ENCODE peak calls at places on chromosomes 2 and 18, in ten cellular contexts. P, K, E, C, J, I, L, Z, D and Q are unnamed samples.

GRCh38 chr2:53353372-53354111 is 414.1 kb upstream of the CHAC2 start:
- DNase-seq in J (peak), L (peak), C (peak), I (peak), E (no peak), D (no peak), Z (no peak), K (no peak), P (no peak), Q (peak)

GRCh38 chr2:216700088-216700567 is 4.8 kb upstream of the IGFBP5 start:
- DNase-seq in C (no peak), I (no peak), K (no peak), P (no peak), E (no peak), Z (no peak), L (no peak), D (no peak), J (no peak), Q (no peak)

GRCh38 chr2:47190188-47190818 is 35.2 kb upstream of the STPG4 start:
- DNase-seq in Z (no peak), I (peak), C (peak), L (peak), D (no peak), P (no peak), E (no peak), J (no peak), K (no peak), Q (peak)

GRCh38 chr2:102116675-102117471 is 25.7 kb upstream of the IL1R1 start:
- DNase-seq in I (peak), P (no peak), J (no peak), L (no peak), C (peak), E (no peak), K (no peak), Z (no peak), D (no peak), Q (no peak)

GRCh38 chr18:21164746-21165145 is 53.1 kb upstream of the ROCK1 start:
- DNase-seq in Z (no peak), E (no peak), J (no peak), K (no peak), P (no peak), I (peak), L (peak), D (no peak), C (no peak), Q (peak)

GRCh38 chr2:12119841-12120240 is 373.4 kb downstream of the LPIN1 start:
- DNase-seq in P (no peak), J (no peak), C (peak), L (peak), E (no peak), K (no peak), I (peak), D (no peak), Z (no peak), Q (peak)

GRCh38 chr2:105800953-105801635 is 56.4 kb downstream of the NCK2 start:
- DNase-seq in K (no peak), D (no peak), J (no peak), I (no peak), Z (peak), E (peak), L (no peak), P (no peak), C (no peak), Q (no peak)

GRCh38 chr18:50880108-50880465 is 1.2 kb downstream of the ME2 start:
- DNase-seq in Z (peak), K (no peak), I (no peak), P (no peak), L (no peak), C (no peak), J (no peak), D (no peak), E (peak), Q (no peak)

GRCh38 chr2:127422631-127423475 is 4.6 kb downstream of the PROC start:
- DNase-seq in J (no peak), I (no peak), E (no peak), C (no peak), P (peak), Z (peak), D (no peak), K (no peak), L (peak), Q (peak)

GRCh38 chr2:102051659-102052366 is 60.1 kb downstream of the IL1R2 start:
- DNase-seq in I (peak), Z (no peak), P (no peak), L (peak), D (no peak), K (no peak), C (no peak), E (no peak), J (no peak), Q (no peak)

GRCh38 chr2:198135481-198135934 is 331.1 kb downstream of the PLCL1 start:
- DNase-seq in P (no peak), Z (no peak), C (no peak), K (no peak), D (no peak), E (no peak), L (no peak), I (no peak), J (no peak), Q (peak)

GRCh38 chr2:241844831-241845578 is 13.7 kb downstream of the PDCD1 start:
- DNase-seq in I (no peak), D (no peak), J (no peak), P (no peak), Z (no peak), K (no peak), E (no peak), C (no peak), L (no peak), Q (no peak)

GRCh38 chr18:7626922-7627440 is 59.9 kb downstream of the PTPRM start:
- DNase-seq in L (peak), I (peak), E (no peak), C (peak), Z (no peak), P (no peak), K (no peak), D (no peak), J (no peak), Q (peak)

GRCh38 chr2:182924311-182924710 is 57.9 kb upstream of the FRZB start:
- DNase-seq in I (peak), L (no peak), C (peak), E (no peak), P (no peak), Z (no peak), D (no peak), J (no peak), K (no peak), Q (peak)

GRCh38 chr2:217329023-217329431 is 469.2 kb upstream of the TNP1 start:
- DNase-seq in I (no peak), D (no peak), K (no peak), E (no peak), Z (no peak), C (no peak), L (peak), J (no peak), P (no peak), Q (no peak)

GRCh38 chr2:208142925-208143799 is 2.8 kb downstream of the CRYGB start:
- DNase-seq in E (no peak), J (no peak), I (no peak), C (no peak), K (no peak), P (no peak), Z (no peak), D (no peak), L (no peak), Q (no peak)

GRCh38 chr2:68907923-68908253 is 36.7 kb upstream of the BMP10 start:
- DNase-seq in L (no peak), E (peak), I (no peak), P (no peak), K (no peak), Z (no peak), C (no peak), D (no peak), J (no peak), Q (no peak)

GRCh38 chr2:20614201-20615045 is 36.5 kb downstream of the HS1BP3 start:
- DNase-seq in J (peak), K (no peak), I (no peak), Z (no peak), E (peak), P (no peak), C (no peak), L (peak), D (peak), Q (no peak)